ENCODE peak calls at places on chromosome 2, in four cellular contexts. W, F, L and Z are unnamed samples.
A peak's percentile ranks its signal among the peaks of the same experiment; 100 is the strongest.

GRCh38 chr2:9416962-9417316 is 6.4 kb downstream of the ITGB1BP1 start:
- DNase-seq in W (no peak), F (no peak), L (no peak), Z (no peak)

GRCh38 chr2:31216734-31217133 is 581 bp downstream of the CAPN14 start:
- DNase-seq in F (no peak), W (no peak), L (no peak), Z (no peak)

GRCh38 chr2:196924051-196924450 is 2.5 kb downstream of the PGAP1 start:
- DNase-seq in W (no peak), L (no peak), F (no peak), Z (no peak)

GRCh38 chr2:82182270-82182669 is 1877.7 kb upstream of the LRRTM1 start:
- DNase-seq in W (no peak), L (no peak), F (no peak), Z (no peak)

GRCh38 chr2:953975-954686 is 3.5 kb downstream of the SNTG2 start:
- DNase-seq in W (peak; percentile 57), F (no peak), L (no peak), Z (no peak)

GRCh38 chr2:167761465-167762136 is 485.8 kb downstream of the STK39 start:
- DNase-seq in L (no peak), F (no peak), W (no peak), Z (no peak)

GRCh38 chr2:188787661-188788044 is 186.5 kb upstream of the COL3A1 start:
- DNase-seq in L (no peak), W (no peak), F (no peak), Z (no peak)

GRCh38 chr2:44168684-44169154 is at the start of gene PPM1B:
- DNase-seq in W (peak; percentile 99), L (peak; percentile 100), F (no peak), Z (peak; percentile 100)

GRCh38 chr2:33488715-33489540 is 12.5 kb downstream of the RASGRP3 start:
- DNase-seq in L (no peak), W (no peak), F (no peak), Z (no peak)

GRCh38 chr2:196544906-196545433 is 94.5 kb upstream of the CCDC150 start:
- DNase-seq in F (no peak), W (no peak), L (no peak), Z (no peak)

GRCh38 chr2:54115284-54116137 is at the start of gene ACYP2:
- DNase-seq in L (peak; percentile 98), F (peak; percentile 95), W (peak; percentile 98), Z (peak; percentile 98)

GRCh38 chr2:61340242-61340641 is 130.6 kb downstream of the USP34 start:
- DNase-seq in L (no peak), W (no peak), F (no peak), Z (no peak)

GRCh38 chr2:71306762-71307161 is 24.8 kb upstream of the ZNF638 start:
- DNase-seq in F (no peak), L (no peak), W (no peak), Z (no peak)

GRCh38 chr2:164697688-164698290 is 76.5 kb upstream of the GRB14 start:
- DNase-seq in W (no peak), F (peak; percentile 13), L (no peak), Z (no peak)

GRCh38 chr2:43852196-43852730 is 13.5 kb downstream of the ABCG8 start:
- DNase-seq in W (no peak), L (no peak), F (no peak), Z (no peak)

GRCh38 chr2:237565974-237566373 is 400 bp upstream of the PRLH start:
- DNase-seq in F (no peak), L (no peak), W (no peak), Z (no peak)

GRCh38 chr2:144201868-144202468 is 318.0 kb downstream of the ZEB2 start:
- DNase-seq in F (no peak), W (no peak), L (no peak), Z (no peak)

GRCh38 chr2:220533485-220533884 is 906.1 kb downstream of the SLC4A3 start:
- DNase-seq in F (peak; percentile 32), W (no peak), L (no peak), Z (no peak)

GRCh38 chr2:133264951-133265949 is 303.0 kb downstream of the NCKAP5 start:
- DNase-seq in L (peak; percentile 53), F (peak; percentile 34), W (peak; percentile 80), Z (no peak)

GRCh38 chr2:35931626-35932025 is 424.0 kb upstream of the CRIM1 start:
- DNase-seq in L (no peak), W (no peak), F (no peak), Z (no peak)

GRCh38 chr2:79855264-79856006 is 342.6 kb downstream of the CTNNA2 start:
- DNase-seq in F (peak; percentile 6), W (no peak), L (no peak), Z (no peak)

GRCh38 chr2:171547720-171548119 is 25.4 kb downstream of the CYBRD1 start:
- DNase-seq in W (no peak), L (no peak), F (no peak), Z (no peak)

GRCh38 chr2:61640406-61640805 is 102.2 kb upstream of the XPO1 start:
- DNase-seq in W (no peak), F (no peak), L (no peak), Z (no peak)

GRCh38 chr2:84285056-84285747 is 173.9 kb downstream of the SUCLG1 start:
- DNase-seq in L (no peak), F (no peak), W (no peak), Z (no peak)

GRCh38 chr2:32926708-32927084 is 20.1 kb upstream of the LTBP1 start:
- DNase-seq in W (no peak), L (no peak), F (no peak), Z (no peak)

GRCh38 chr2:136117909-136118818 is at the start of gene CXCR4:
- DNase-seq in F (peak; percentile 49), L (peak; percentile 74), W (peak; percentile 96), Z (peak; percentile 77)

GRCh38 chr2:183903026-183903425 is 695.3 kb upstream of the ZNF804A start:
- DNase-seq in L (no peak), W (no peak), F (no peak), Z (no peak)

GRCh38 chr2:217886720-217887309 is 116.0 kb downstream of the TNS1 start:
- DNase-seq in W (no peak), F (peak; percentile 81), L (peak; percentile 65), Z (peak; percentile 92)

GRCh38 chr2:233100192-233100998 is 40.3 kb downstream of the INPP5D start:
- DNase-seq in W (no peak), L (no peak), F (no peak), Z (no peak)

GRCh38 chr2:158202151-158202778 is 100.6 kb downstream of the UPP2 start:
- DNase-seq in F (no peak), L (no peak), W (no peak), Z (no peak)

GRCh38 chr2:8578335-8579244 is 103.3 kb upstream of the ID2 start:
- DNase-seq in W (no peak), F (no peak), L (no peak), Z (peak; percentile 57)

GRCh38 chr2:133833746-133834145 is 265.5 kb upstream of the NCKAP5 start:
- DNase-seq in W (no peak), F (no peak), L (no peak), Z (no peak)

GRCh38 chr2:38716185-38716584 is 35.0 kb downstream of the SRSF7 start:
- DNase-seq in W (no peak), F (no peak), L (no peak), Z (no peak)

GRCh38 chr2:17076535-17076934 is 410.9 kb upstream of the CYRIA start:
- DNase-seq in F (no peak), W (no peak), L (no peak), Z (no peak)

GRCh38 chr2:151478011-151478410 is 68.3 kb downstream of the RIF1 start:
- DNase-seq in F (no peak), W (no peak), L (no peak), Z (no peak)

GRCh38 chr2:31227711-31228125 is 6.2 kb upstream of the EHD3 start:
- DNase-seq in L (no peak), W (no peak), F (no peak), Z (no peak)

GRCh38 chr2:12982149-12982584 is 265.4 kb downstream of the TRIB2 start:
- DNase-seq in L (no peak), W (no peak), F (no peak), Z (no peak)

DNA sequence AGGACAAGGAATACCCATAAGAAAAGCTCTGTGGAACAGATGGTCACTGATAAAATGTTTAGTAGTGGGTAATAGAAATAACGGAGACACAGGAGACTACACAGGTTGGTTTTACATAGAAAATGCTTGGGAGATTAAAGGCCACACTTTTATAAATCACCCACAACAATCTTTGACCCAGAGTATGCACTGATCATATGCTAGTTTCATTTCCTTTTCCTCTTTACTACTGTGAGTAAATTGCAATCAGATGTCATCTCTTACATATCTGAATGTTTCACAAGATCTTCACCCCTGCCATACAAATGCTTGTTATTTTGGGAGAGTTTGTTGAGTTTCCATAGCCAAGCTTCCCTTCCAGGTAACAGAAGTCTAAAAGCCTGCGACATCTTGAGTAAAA is 978.4 kb upstream of the KLHL29 start:
- DNase-seq in W (no peak), F (no peak), L (no peak), Z (no peak)
- H3K9me3 ChIP-seq in W (no peaks in the 10 kb centered on the region), F (no peaks in the 10 kb centered on the region), L (no peaks in the 10 kb centered on the region), Z (no peaks in the 10 kb centered on the region)

GRCh38 chr2:241540391-241540765 is 18.2 kb upstream of the BOK start:
- DNase-seq in L (no peak), F (no peak), W (peak; percentile 82), Z (no peak)
- H3K4me3 ChIP-seq in L (peak overlapping the region; percentile 61), F (peak overlapping the region; percentile 44), W (peak overlapping the region; percentile 35), Z (peak overlapping the region; percentile 44)

GRCh38 chr2:178997477-178997876 is 52.5 kb downstream of the CCDC141 start:
- DNase-seq in W (no peak), F (no peak), L (no peak), Z (no peak)

GRCh38 chr2:178993788-178994187 is 56.1 kb downstream of the CCDC141 start:
- DNase-seq in L (no peak), F (no peak), W (no peak), Z (no peak)

GRCh38 chr2:178990533-178991241 is 59.2 kb downstream of the CCDC141 start:
- DNase-seq in L (no peak), F (no peak), W (no peak), Z (no peak)

GRCh38 chr2:178997067-178997466 is 52.9 kb downstream of the CCDC141 start:
- DNase-seq in L (no peak), F (no peak), W (no peak), Z (no peak)

GRCh38 chr2:178994264-178994663 is 55.7 kb downstream of the CCDC141 start:
- DNase-seq in L (no peak), W (no peak), F (no peak), Z (no peak)
- H3K9me3 ChIP-seq in L (no peaks in the 10 kb centered on the region), W (no peaks in the 10 kb centered on the region), F (no peaks in the 10 kb centered on the region), Z (no peaks in the 10 kb centered on the region)

DNA sequence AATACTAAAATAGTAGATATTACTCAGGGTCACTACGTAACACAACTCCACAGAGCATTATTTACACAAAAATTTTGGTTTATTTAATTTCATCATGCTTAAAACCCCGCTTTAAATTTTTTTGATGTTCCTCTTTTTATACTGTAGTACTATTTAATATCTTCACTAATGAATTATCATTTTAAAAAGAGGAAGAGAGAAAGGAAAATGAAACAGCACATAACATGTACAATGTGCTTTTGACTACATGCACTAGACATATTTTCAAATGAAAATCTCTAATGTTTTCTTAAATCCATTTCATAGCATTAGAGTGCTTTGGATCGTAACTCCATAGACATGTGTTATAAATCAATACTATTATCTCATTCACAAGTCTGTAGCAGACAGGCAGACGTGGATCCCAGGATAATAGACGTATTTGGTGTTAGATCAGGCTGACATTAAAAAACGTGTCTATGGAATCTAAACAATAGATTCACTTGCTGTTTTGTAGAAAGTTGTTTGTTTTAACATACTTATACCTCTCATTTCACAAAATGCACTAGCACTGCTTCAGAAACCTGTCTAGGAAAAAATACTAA is 897.0 kb downstream of the CPS1 start:
- DNase-seq in L (no peak), W (no peak), F (no peak), Z (no peak)
- H3K4me3 ChIP-seq in L (no peak overlapping the region), W (no peak overlapping the region), F (no peak overlapping the region), Z (no peak overlapping the region)